ENCODE peak calls at places on chromosomes 13 and 19, in ten cellular contexts. S, O, I, P, B, N, V, Z, M and E are unnamed samples.

GRCh38 chr13:96816261-96816660 is 178.0 kb downstream of the OXGR1 start:
- DNase-seq in S (no peak), O (no peak), I (no peak), P (no peak), B (peak; percentile 88), N (no peak), V (no peak), Z (peak; percentile 62), M (no peak), E (no peak)

GRCh38 chr19:3547301-3547731 is 8.3 kb downstream of the TEKTIP1 start:
- DNase-seq in S (no peak), O (no peak), I (no peak), P (no peak), B (no peak), N (no peak), V (no peak), Z (no peak), M (no peak), E (no peak)

GRCh38 chr19:12065100-12065538 is 588 bp downstream of the ZNF844 start:
- DNase-seq in S (peak; percentile 22), O (no peak), I (peak; percentile 57), P (no peak), B (peak; percentile 63), N (peak; percentile 22), V (no peak), Z (peak; percentile 21), M (peak; percentile 61), E (peak; percentile 69)

GRCh38 chr13:102907016-102907756 is 61.4 kb downstream of the ERCC5 start:
- DNase-seq in S (no peak), O (no peak), I (no peak), P (no peak), B (no peak), N (no peak), V (no peak), Z (no peak), M (no peak), E (no peak)

GRCh38 chr19:19594371-19594770 is 24.1 kb downstream of the PBX4 start:
- DNase-seq in S (no peak), O (no peak), I (no peak), P (no peak), B (no peak), N (no peak), V (no peak), Z (no peak), M (no peak), E (no peak)

GRCh38 chr19:28466107-28467045 is 746.6 kb downstream of the UQCRFS1 start:
- DNase-seq in S (peak; percentile 53), O (peak; percentile 51), I (peak; percentile 27), P (no peak), B (no peak), N (peak; percentile 78), V (peak; percentile 61), Z (peak; percentile 18), M (peak; percentile 44), E (peak; percentile 76)

GRCh38 chr13:106488671-106489070 is 46.8 kb downstream of the EFNB2 start:
- DNase-seq in S (no peak), O (no peak), I (no peak), P (no peak), B (no peak), N (no peak), V (no peak), Z (no peak), M (no peak), E (no peak)

GRCh38 chr19:5978606-5979552 is 939 bp upstream of the RANBP3 start:
- DNase-seq in S (no peak), O (no peak), I (no peak), P (no peak), B (no peak), N (no peak), V (no peak), Z (no peak), M (no peak), E (no peak)

GRCh38 chr13:31096624-31097302 is 64.9 kb downstream of the HSPH1 start:
- DNase-seq in S (no peak), O (no peak), I (no peak), P (no peak), B (peak; percentile 15), N (no peak), V (no peak), Z (no peak), M (no peak), E (no peak)

GRCh38 chr19:43638991-43639494 is 607 bp downstream of the CADM4 start:
- DNase-seq in S (no peak), O (no peak), I (no peak), P (no peak), B (no peak), N (no peak), V (no peak), Z (no peak), M (no peak), E (no peak)

GRCh38 chr19:56566904-56567273 is 379 bp upstream of the ZNF470 start:
- DNase-seq in S (peak; percentile 67), O (peak; percentile 70), I (no peak), P (no peak), B (peak; percentile 68), N (peak; percentile 32), V (peak; percentile 25), Z (peak; percentile 29), M (no peak), E (no peak)

GRCh38 chr13:20553309-20553708 is 13.6 kb upstream of the IFT88 start:
- DNase-seq in S (no peak), O (no peak), I (peak; percentile 5), P (no peak), B (no peak), N (peak; percentile 59), V (no peak), Z (peak; percentile 30), M (no peak), E (no peak)

GRCh38 chr19:13152854-13153626 is 2.8 kb downstream of the IER2 start:
- DNase-seq in S (peak; percentile 94), O (peak; percentile 98), I (peak; percentile 96), P (peak; percentile 54), B (peak; percentile 98), N (peak; percentile 99), V (peak; percentile 96), Z (peak; percentile 95), M (peak; percentile 89), E (peak; percentile 95)
- TF ChIP-seq CTCF in S (peak; percentile 30), O (peak; percentile 47), I (no peak), P (peak; percentile 28), B (peak; percentile 36), N (peak; percentile 20), V (peak; percentile 30), Z (peak; percentile 4), M (peak; percentile 19), E (peak; percentile 31)

GRCh38 chr19:21487969-21488368 is 17.4 kb upstream of the ZNF429 start:
- DNase-seq in S (no peak), O (no peak), I (no peak), P (no peak), B (no peak), N (no peak), V (no peak), Z (no peak), M (no peak), E (no peak)

GRCh38 chr19:21484631-21485030 is 20.8 kb upstream of the ZNF429 start:
- DNase-seq in S (no peak), O (no peak), I (no peak), P (no peak), B (no peak), N (no peak), V (no peak), Z (no peak), M (no peak), E (no peak)

GRCh38 chr19:21483589-21484170 is 21.7 kb upstream of the ZNF429 start:
- DNase-seq in S (peak; percentile 67), O (peak; percentile 65), I (no peak), P (no peak), B (peak; percentile 69), N (peak; percentile 20), V (no peak), Z (no peak), M (no peak), E (no peak)

GRCh38 chr19:21482863-21483276 is 22.5 kb upstream of the ZNF429 start:
- DNase-seq in S (peak; percentile 63), O (peak; percentile 62), I (peak; percentile 7), P (no peak), B (peak; percentile 88), N (no peak), V (no peak), Z (no peak), M (peak; percentile 24), E (no peak)
- TF ChIP-seq CTCF in S (peak; percentile 88), O (peak; percentile 79), I (peak; percentile 24), P (peak; percentile 59), B (peak; percentile 89), N (peak; percentile 59), V (peak; percentile 51), Z (peak; percentile 42), M (peak; percentile 28), E (peak; percentile 65)

GRCh38 chr19:35596366-35596999 is 10.5 kb downstream of the PMIS2 start:
- DNase-seq in S (no peak), O (no peak), I (no peak), P (no peak), B (no peak), N (no peak), V (no peak), Z (no peak), M (no peak), E (no peak)

GRCh38 chr19:35587326-35587725 is 1.4 kb downstream of the PMIS2 start:
- DNase-seq in S (no peak), O (no peak), I (no peak), P (no peak), B (no peak), N (no peak), V (no peak), Z (no peak), M (peak; percentile 10), E (no peak)

GRCh38 chr19:35590875-35591274 is 4.9 kb downstream of the PMIS2 start:
- DNase-seq in S (no peak), O (no peak), I (no peak), P (no peak), B (no peak), N (no peak), V (no peak), Z (no peak), M (no peak), E (no peak)

GRCh38 chr19:35595928-35596327 is 10.0 kb downstream of the PMIS2 start:
- DNase-seq in S (no peak), O (no peak), I (no peak), P (no peak), B (no peak), N (no peak), V (no peak), Z (no peak), M (no peak), E (no peak)

DNA sequence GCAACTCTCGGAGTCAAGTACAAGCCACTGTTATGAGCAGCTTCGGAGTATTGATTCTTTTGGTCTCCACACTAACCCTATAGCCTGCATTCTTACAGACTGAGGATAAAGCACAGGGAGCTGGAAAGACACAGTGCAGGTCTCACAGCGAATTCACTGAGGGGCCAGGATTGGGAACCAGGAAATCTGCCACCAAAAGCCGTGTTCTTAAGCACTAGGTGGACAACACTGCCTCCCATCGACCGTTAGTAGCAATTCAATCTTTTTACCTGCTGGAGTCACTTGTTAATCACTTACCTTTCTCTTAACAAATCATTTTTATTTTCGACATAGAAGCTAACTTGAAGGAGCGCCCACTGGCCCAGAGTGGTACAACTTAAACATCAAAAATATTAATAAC is 6.3 kb downstream of the PMIS2 start:
- DNase-seq in S (no peak), O (no peak), I (no peak), P (no peak), B (no peak), N (no peak), V (no peak), Z (peak; percentile 18), M (peak; percentile 16), E (no peak)
- TF ChIP-seq CTCF in S (peak; percentile 53), O (peak; percentile 49), I (peak; percentile 40), P (peak; percentile 49), B (peak; percentile 19), N (peak; percentile 67), V (peak; percentile 62), Z (peak; percentile 42), M (peak; percentile 47), E (peak; percentile 71)

GRCh38 chr13:97849305-97849704 is 104.2 kb upstream of the IPO5 start:
- DNase-seq in S (no peak), O (no peak), I (peak; percentile 37), P (no peak), B (no peak), N (no peak), V (no peak), Z (peak; percentile 7), M (peak; percentile 43), E (no peak)
- TF ChIP-seq CTCF in S (peak; percentile 34), O (peak; percentile 27), I (peak; percentile 53), P (peak; percentile 43), B (no peak), N (peak; percentile 55), V (peak; percentile 55), Z (peak; percentile 23), M (peak; percentile 35), E (peak; percentile 58)